ENCODE peak calls at places on chromosomes 7 and 10, in six cellular contexts. S, O, N, H, D and P are unnamed samples.

GRCh38 chr7:20578257-20578771 is 37.2 kb upstream of the ABCB5 start:
- DNase-seq in H (no peak), S (no peak), O (no peak), N (no peak), D (no peak), P (no peak)

GRCh38 chr7:158407581-158408331 is 179.9 kb downstream of the PTPRN2 start:
- DNase-seq in D (peak; percentile 66), H (no peak), O (peak; percentile 40), N (peak; percentile 3), S (peak; percentile 76), P (peak; percentile 2)

GRCh38 chr10:80206277-80206655 is 929 bp upstream of the ANXA11 start:
- DNase-seq in N (no peak), H (no peak), D (no peak), S (no peak), O (no peak), P (no peak)

GRCh38 chr7:105916603-105917002 is 40.2 kb upstream of the ATXN7L1 start:
- DNase-seq in S (no peak), O (peak; percentile 54), H (no peak), D (no peak), N (peak; percentile 41), P (peak; percentile 64)

GRCh38 chr7:105097619-105098018 is 83.6 kb downstream of the KMT2E start:
- DNase-seq in O (peak; percentile 90), D (no peak), H (no peak), N (peak; percentile 81), S (peak; percentile 33), P (peak; percentile 71)

GRCh38 chr10:124176309-124177179 is 83.1 kb upstream of the CHST15 start:
- DNase-seq in O (no peak), N (no peak), H (no peak), S (no peak), D (no peak), P (no peak)

GRCh38 chr7:138036135-138036534 is 34.2 kb upstream of the CREB3L2 start:
- DNase-seq in N (no peak), H (no peak), S (no peak), D (peak; percentile 55), O (no peak), P (no peak)

GRCh38 chr10:28492556-28492955 is 40.4 kb upstream of the WAC start:
- DNase-seq in O (no peak), S (no peak), D (no peak), H (no peak), N (no peak), P (no peak)

GRCh38 chr10:101565370-101565900 is 22.6 kb downstream of the POLL start:
- DNase-seq in O (no peak), H (no peak), S (no peak), N (no peak), D (no peak), P (no peak)

GRCh38 chr7:77703220-77703472 is 6.9 kb downstream of the RSBN1L start:
- DNase-seq in N (no peak), S (no peak), D (peak; percentile 38), H (no peak), O (no peak), P (no peak)
- TF ChIP-seq CTCF in N (no peak), S (no peak), D (peak; percentile 41), H (no peak), O (no peak), P (no peak)

GRCh38 chr7:156607332-156608175 is 33.0 kb upstream of the RNF32 start:
- DNase-seq in D (no peak), S (no peak), H (no peak), N (peak; percentile 2), O (no peak), P (no peak)

GRCh38 chr7:156608176-156608478 is 32.4 kb upstream of the RNF32 start:
- DNase-seq in N (no peak), H (no peak), D (no peak), S (no peak), O (no peak), P (no peak)

GRCh38 chr7:156604836-156605695 is 35.5 kb upstream of the RNF32 start:
- DNase-seq in O (no peak), N (no peak), H (no peak), D (no peak), S (no peak), P (no peak)

GRCh38 chr7:156606135-156606534 is 34.4 kb upstream of the RNF32 start:
- DNase-seq in S (no peak), H (no peak), N (no peak), D (no peak), O (no peak), P (no peak)

GRCh38 chr7:156606618-156607331 is 33.8 kb upstream of the RNF32 start:
- DNase-seq in O (no peak), S (no peak), N (no peak), D (no peak), H (no peak), P (no peak)
- H3K4me3 ChIP-seq in O (no peak overlapping the region), S (no peak overlapping the region), N (no peak overlapping the region), D (peak overlapping the region; percentile 53), H (no peak overlapping the region), P (no peak overlapping the region)

GRCh38 chr10:128624656-128625530 is 498.7 kb upstream of the MKI67 start:
- DNase-seq in O (peak; percentile 62), D (no peak), S (no peak), N (no peak), H (no peak), P (peak; percentile 9)
- TF ChIP-seq CTCF in O (no peak), D (no peak), S (no peak), N (no peak), H (no peak), P (no peak)

GRCh38 chr7:41881313-41882130 is 178.6 kb upstream of the INHBA start:
- DNase-seq in S (no peak), N (no peak), O (no peak), H (peak; percentile 59), D (no peak), P (no peak)
- H3K4me3 ChIP-seq in S (no peak overlapping the region), N (no peak overlapping the region), O (no peak overlapping the region), H (peak overlapping the region; percentile 4), D (no peak overlapping the region), P (no peak overlapping the region)

GRCh38 chr7:155644971-155645509 is 579 bp downstream of the RBM33 start:
- DNase-seq in H (peak; percentile 43), N (peak; percentile 26), S (peak; percentile 57), D (peak; percentile 63), O (peak; percentile 32), P (peak; percentile 32)
- TF ChIP-seq CTCF in H (no peak), N (no peak), S (no peak), D (no peak), O (no peak), P (no peak)

DNA sequence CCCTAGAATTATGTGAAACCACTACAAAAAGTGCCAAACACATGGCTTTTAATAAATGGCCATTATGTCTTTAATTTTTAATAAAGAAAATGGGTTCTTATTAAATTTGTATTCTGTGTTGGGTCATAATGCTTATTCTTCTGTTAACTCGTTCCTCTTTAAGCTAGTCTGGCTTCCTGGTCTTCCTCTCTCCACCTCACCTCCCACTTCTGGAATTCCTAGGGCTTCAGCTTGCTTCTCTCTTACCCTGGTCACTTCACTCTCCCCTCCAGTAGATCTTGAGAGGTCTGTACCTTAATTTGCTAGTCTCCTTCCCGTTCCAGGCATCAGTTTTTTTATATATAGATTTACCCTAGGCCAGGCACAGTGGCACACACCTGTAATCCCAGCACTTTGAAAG is 111.2 kb downstream of the RALA start:
- DNase-seq in S (no peak), D (peak; percentile 37), N (no peak), O (no peak), H (no peak), P (no peak)
- H3K4me3 ChIP-seq in S (peak overlapping the region; percentile 57), D (peak overlapping the region; percentile 52), N (peak overlapping the region; percentile 54), O (peak overlapping the region; percentile 70), H (no peak overlapping the region), P (peak overlapping the region; percentile 68)